ENCODE peak calls at places on chromosomes 1 and 21, in eight cellular contexts. One of them, this sample, is unnamed.

GRCh38 chr1:114176366-114176765 is 22.7 kb upstream of the SYT6 start:
- DNase-seq in cardiac muscle cell: no peak
- DNase-seq in heart left ventricle: no peak
- DNase-seq in stimulated activated naive CD8-positive, alpha-beta T cell treated with anti-CD3 and anti-CD28 coated beads, Interleukin-15, amount 100 ng/mL, for 72 hours: no peak
- DNase-seq in H7: no peak
- DNase-seq in stimulated activated CD4-positive, alpha-beta T cell treated with anti-CD3 and anti-CD28 coated beads, Interleukin-1b, Interleukin-23, amount 100 ng/mL, for 4 hours: no peak
- DNase-seq in dermis blood vessel endothelial cell: no peak
- DNase-seq in brain microvascular endothelial cell: no peak
- DNase-seq in this sample: no peak

GRCh38 chr1:22317231-22317919 is 134.3 kb upstream of the ZBTB40 start:
- DNase-seq in cardiac muscle cell: peak
- DNase-seq in heart left ventricle: no peak
- DNase-seq in stimulated activated naive CD8-positive, alpha-beta T cell treated with anti-CD3 and anti-CD28 coated beads, Interleukin-15, amount 100 ng/mL, for 72 hours: no peak
- DNase-seq in H7: peak
- DNase-seq in stimulated activated CD4-positive, alpha-beta T cell treated with anti-CD3 and anti-CD28 coated beads, Interleukin-1b, Interleukin-23, amount 100 ng/mL, for 4 hours: peak
- DNase-seq in dermis blood vessel endothelial cell: peak
- DNase-seq in brain microvascular endothelial cell: no peak
- DNase-seq in this sample: no peak

GRCh38 chr1:20194770-20195463 is 8.6 kb upstream of the PLA2G2C start:
- DNase-seq in cardiac muscle cell: peak
- DNase-seq in heart left ventricle: peak
- DNase-seq in stimulated activated naive CD8-positive, alpha-beta T cell treated with anti-CD3 and anti-CD28 coated beads, Interleukin-15, amount 100 ng/mL, for 72 hours: peak
- DNase-seq in H7: peak
- DNase-seq in stimulated activated CD4-positive, alpha-beta T cell treated with anti-CD3 and anti-CD28 coated beads, Interleukin-1b, Interleukin-23, amount 100 ng/mL, for 4 hours: peak
- DNase-seq in dermis blood vessel endothelial cell: peak
- DNase-seq in brain microvascular endothelial cell: peak
- DNase-seq in this sample: peak

GRCh38 chr1:8015036-8015808 is 10.9 kb downstream of the ERRFI1 start:
- DNase-seq in cardiac muscle cell: peak
- DNase-seq in heart left ventricle: peak
- DNase-seq in stimulated activated naive CD8-positive, alpha-beta T cell treated with anti-CD3 and anti-CD28 coated beads, Interleukin-15, amount 100 ng/mL, for 72 hours: peak
- DNase-seq in H7: peak
- DNase-seq in stimulated activated CD4-positive, alpha-beta T cell treated with anti-CD3 and anti-CD28 coated beads, Interleukin-1b, Interleukin-23, amount 100 ng/mL, for 4 hours: no peak
- DNase-seq in dermis blood vessel endothelial cell: peak
- DNase-seq in brain microvascular endothelial cell: peak
- DNase-seq in this sample: peak

GRCh38 chr21:27776925-27777553 is 810.2 kb upstream of the ADAMTS5 start:
- DNase-seq in cardiac muscle cell: peak
- DNase-seq in heart left ventricle: peak
- DNase-seq in stimulated activated naive CD8-positive, alpha-beta T cell treated with anti-CD3 and anti-CD28 coated beads, Interleukin-15, amount 100 ng/mL, for 72 hours: no peak
- DNase-seq in H7: no peak
- DNase-seq in stimulated activated CD4-positive, alpha-beta T cell treated with anti-CD3 and anti-CD28 coated beads, Interleukin-1b, Interleukin-23, amount 100 ng/mL, for 4 hours: no peak
- DNase-seq in dermis blood vessel endothelial cell: no peak
- DNase-seq in brain microvascular endothelial cell: no peak
- DNase-seq in this sample: no peak

GRCh38 chr1:10909697-10910489 is 102.6 kb upstream of the TARDBP start:
- DNase-seq in cardiac muscle cell: peak
- DNase-seq in heart left ventricle: peak
- DNase-seq in stimulated activated naive CD8-positive, alpha-beta T cell treated with anti-CD3 and anti-CD28 coated beads, Interleukin-15, amount 100 ng/mL, for 72 hours: peak
- DNase-seq in H7: peak
- DNase-seq in stimulated activated CD4-positive, alpha-beta T cell treated with anti-CD3 and anti-CD28 coated beads, Interleukin-1b, Interleukin-23, amount 100 ng/mL, for 4 hours: peak
- DNase-seq in dermis blood vessel endothelial cell: peak
- DNase-seq in brain microvascular endothelial cell: no peak
- DNase-seq in this sample: peak

GRCh38 chr1:29687166-29687565 is 450.8 kb downstream of the PTPRU start:
- DNase-seq in cardiac muscle cell: peak
- DNase-seq in heart left ventricle: no peak
- DNase-seq in stimulated activated naive CD8-positive, alpha-beta T cell treated with anti-CD3 and anti-CD28 coated beads, Interleukin-15, amount 100 ng/mL, for 72 hours: no peak
- DNase-seq in H7: no peak
- DNase-seq in stimulated activated CD4-positive, alpha-beta T cell treated with anti-CD3 and anti-CD28 coated beads, Interleukin-1b, Interleukin-23, amount 100 ng/mL, for 4 hours: no peak
- DNase-seq in dermis blood vessel endothelial cell: no peak
- DNase-seq in brain microvascular endothelial cell: no peak
- DNase-seq in this sample: no peak

GRCh38 chr1:154272999-154273563 is 652 bp downstream of the HAX1 start:
- DNase-seq in cardiac muscle cell: no peak
- DNase-seq in heart left ventricle: no peak
- DNase-seq in stimulated activated naive CD8-positive, alpha-beta T cell treated with anti-CD3 and anti-CD28 coated beads, Interleukin-15, amount 100 ng/mL, for 72 hours: no peak
- DNase-seq in H7: peak
- DNase-seq in stimulated activated CD4-positive, alpha-beta T cell treated with anti-CD3 and anti-CD28 coated beads, Interleukin-1b, Interleukin-23, amount 100 ng/mL, for 4 hours: no peak
- DNase-seq in dermis blood vessel endothelial cell: no peak
- DNase-seq in brain microvascular endothelial cell: no peak
- DNase-seq in this sample: no peak

GRCh38 chr1:34369701-34370455 is 193.2 kb downstream of the C1orf94 start:
- DNase-seq in cardiac muscle cell: no peak
- DNase-seq in heart left ventricle: no peak
- DNase-seq in stimulated activated naive CD8-positive, alpha-beta T cell treated with anti-CD3 and anti-CD28 coated beads, Interleukin-15, amount 100 ng/mL, for 72 hours: no peak
- DNase-seq in H7: no peak
- DNase-seq in stimulated activated CD4-positive, alpha-beta T cell treated with anti-CD3 and anti-CD28 coated beads, Interleukin-1b, Interleukin-23, amount 100 ng/mL, for 4 hours: no peak
- DNase-seq in dermis blood vessel endothelial cell: no peak
- DNase-seq in brain microvascular endothelial cell: no peak
- DNase-seq in this sample: no peak

GRCh38 chr1:24551910-24552571 is 3.8 kb upstream of the NCMAP start:
- DNase-seq in cardiac muscle cell: peak
- DNase-seq in heart left ventricle: no peak
- DNase-seq in stimulated activated naive CD8-positive, alpha-beta T cell treated with anti-CD3 and anti-CD28 coated beads, Interleukin-15, amount 100 ng/mL, for 72 hours: no peak
- DNase-seq in H7: no peak
- DNase-seq in stimulated activated CD4-positive, alpha-beta T cell treated with anti-CD3 and anti-CD28 coated beads, Interleukin-1b, Interleukin-23, amount 100 ng/mL, for 4 hours: no peak
- DNase-seq in dermis blood vessel endothelial cell: no peak
- DNase-seq in brain microvascular endothelial cell: peak
- DNase-seq in this sample: peak

GRCh38 chr1:200314085-200314750 is 95.6 kb downstream of the ZNF281 start:
- DNase-seq in cardiac muscle cell: peak
- DNase-seq in heart left ventricle: no peak
- DNase-seq in stimulated activated naive CD8-positive, alpha-beta T cell treated with anti-CD3 and anti-CD28 coated beads, Interleukin-15, amount 100 ng/mL, for 72 hours: no peak
- DNase-seq in H7: no peak
- DNase-seq in stimulated activated CD4-positive, alpha-beta T cell treated with anti-CD3 and anti-CD28 coated beads, Interleukin-1b, Interleukin-23, amount 100 ng/mL, for 4 hours: no peak
- DNase-seq in dermis blood vessel endothelial cell: no peak
- DNase-seq in brain microvascular endothelial cell: peak
- DNase-seq in this sample: no peak

GRCh38 chr1:101314244-101314643 is 77.4 kb downstream of the S1PR1 start:
- DNase-seq in cardiac muscle cell: peak
- DNase-seq in heart left ventricle: no peak
- DNase-seq in stimulated activated naive CD8-positive, alpha-beta T cell treated with anti-CD3 and anti-CD28 coated beads, Interleukin-15, amount 100 ng/mL, for 72 hours: peak
- DNase-seq in H7: no peak
- DNase-seq in stimulated activated CD4-positive, alpha-beta T cell treated with anti-CD3 and anti-CD28 coated beads, Interleukin-1b, Interleukin-23, amount 100 ng/mL, for 4 hours: no peak
- DNase-seq in dermis blood vessel endothelial cell: no peak
- DNase-seq in brain microvascular endothelial cell: peak
- DNase-seq in this sample: no peak

GRCh38 chr1:54798769-54799641 is 2.1 kb downstream of the TTC22 start:
- DNase-seq in cardiac muscle cell: peak
- DNase-seq in heart left ventricle: no peak
- DNase-seq in stimulated activated naive CD8-positive, alpha-beta T cell treated with anti-CD3 and anti-CD28 coated beads, Interleukin-15, amount 100 ng/mL, for 72 hours: peak
- DNase-seq in H7: no peak
- DNase-seq in stimulated activated CD4-positive, alpha-beta T cell treated with anti-CD3 and anti-CD28 coated beads, Interleukin-1b, Interleukin-23, amount 100 ng/mL, for 4 hours: no peak
- DNase-seq in dermis blood vessel endothelial cell: no peak
- DNase-seq in brain microvascular endothelial cell: no peak
- DNase-seq in this sample: no peak

GRCh38 chr1:198970919-198971318 is 332.1 kb downstream of the PTPRC start:
- DNase-seq in cardiac muscle cell: peak
- DNase-seq in heart left ventricle: no peak
- DNase-seq in stimulated activated naive CD8-positive, alpha-beta T cell treated with anti-CD3 and anti-CD28 coated beads, Interleukin-15, amount 100 ng/mL, for 72 hours: no peak
- DNase-seq in H7: no peak
- DNase-seq in stimulated activated CD4-positive, alpha-beta T cell treated with anti-CD3 and anti-CD28 coated beads, Interleukin-1b, Interleukin-23, amount 100 ng/mL, for 4 hours: no peak
- DNase-seq in dermis blood vessel endothelial cell: no peak
- DNase-seq in brain microvascular endothelial cell: no peak
- DNase-seq in this sample: no peak

GRCh38 chr21:33067045-33067444 is 2.9 kb upstream of the OLIG1 start:
- DNase-seq in cardiac muscle cell: no peak
- DNase-seq in heart left ventricle: no peak
- DNase-seq in stimulated activated naive CD8-positive, alpha-beta T cell treated with anti-CD3 and anti-CD28 coated beads, Interleukin-15, amount 100 ng/mL, for 72 hours: no peak
- DNase-seq in H7: no peak
- DNase-seq in stimulated activated CD4-positive, alpha-beta T cell treated with anti-CD3 and anti-CD28 coated beads, Interleukin-1b, Interleukin-23, amount 100 ng/mL, for 4 hours: no peak
- DNase-seq in dermis blood vessel endothelial cell: no peak
- DNase-seq in brain microvascular endothelial cell: no peak
- DNase-seq in this sample: peak

GRCh38 chr1:92482665-92483441 is 3.9 kb downstream of the GFI1 start:
- DNase-seq in cardiac muscle cell: peak
- DNase-seq in heart left ventricle: peak
- DNase-seq in stimulated activated naive CD8-positive, alpha-beta T cell treated with anti-CD3 and anti-CD28 coated beads, Interleukin-15, amount 100 ng/mL, for 72 hours: peak
- DNase-seq in H7: peak
- DNase-seq in stimulated activated CD4-positive, alpha-beta T cell treated with anti-CD3 and anti-CD28 coated beads, Interleukin-1b, Interleukin-23, amount 100 ng/mL, for 4 hours: peak
- DNase-seq in dermis blood vessel endothelial cell: peak
- DNase-seq in brain microvascular endothelial cell: no peak
- DNase-seq in this sample: no peak

GRCh38 chr1:111851552-111851951 is 95.9 kb downstream of the DDX20 start:
- DNase-seq in cardiac muscle cell: no peak
- DNase-seq in heart left ventricle: no peak
- DNase-seq in stimulated activated naive CD8-positive, alpha-beta T cell treated with anti-CD3 and anti-CD28 coated beads, Interleukin-15, amount 100 ng/mL, for 72 hours: no peak
- DNase-seq in H7: no peak
- DNase-seq in stimulated activated CD4-positive, alpha-beta T cell treated with anti-CD3 and anti-CD28 coated beads, Interleukin-1b, Interleukin-23, amount 100 ng/mL, for 4 hours: no peak
- DNase-seq in dermis blood vessel endothelial cell: no peak
- DNase-seq in brain microvascular endothelial cell: no peak
- DNase-seq in this sample: no peak

GRCh38 chr1:62530516-62531154 is 66.7 kb upstream of the ANGPTL3 start:
- DNase-seq in cardiac muscle cell: peak
- DNase-seq in heart left ventricle: peak
- DNase-seq in stimulated activated naive CD8-positive, alpha-beta T cell treated with anti-CD3 and anti-CD28 coated beads, Interleukin-15, amount 100 ng/mL, for 72 hours: no peak
- DNase-seq in H7: peak
- DNase-seq in stimulated activated CD4-positive, alpha-beta T cell treated with anti-CD3 and anti-CD28 coated beads, Interleukin-1b, Interleukin-23, amount 100 ng/mL, for 4 hours: no peak
- DNase-seq in dermis blood vessel endothelial cell: peak
- DNase-seq in brain microvascular endothelial cell: peak
- DNase-seq in this sample: peak

GRCh38 chr1:45266151-45266801 is 59.9 kb upstream of the ZSWIM5 start:
- DNase-seq in cardiac muscle cell: peak
- DNase-seq in heart left ventricle: peak
- DNase-seq in stimulated activated naive CD8-positive, alpha-beta T cell treated with anti-CD3 and anti-CD28 coated beads, Interleukin-15, amount 100 ng/mL, for 72 hours: no peak
- DNase-seq in H7: no peak
- DNase-seq in stimulated activated CD4-positive, alpha-beta T cell treated with anti-CD3 and anti-CD28 coated beads, Interleukin-1b, Interleukin-23, amount 100 ng/mL, for 4 hours: no peak
- DNase-seq in dermis blood vessel endothelial cell: peak
- DNase-seq in brain microvascular endothelial cell: peak
- DNase-seq in this sample: peak

GRCh38 chr1:67561704-67562113 is 123.3 kb upstream of the GADD45A start:
- DNase-seq in cardiac muscle cell: peak
- DNase-seq in heart left ventricle: peak
- DNase-seq in stimulated activated naive CD8-positive, alpha-beta T cell treated with anti-CD3 and anti-CD28 coated beads, Interleukin-15, amount 100 ng/mL, for 72 hours: peak
- DNase-seq in H7: peak
- DNase-seq in stimulated activated CD4-positive, alpha-beta T cell treated with anti-CD3 and anti-CD28 coated beads, Interleukin-1b, Interleukin-23, amount 100 ng/mL, for 4 hours: peak
- DNase-seq in dermis blood vessel endothelial cell: peak
- DNase-seq in brain microvascular endothelial cell: peak
- DNase-seq in this sample: peak

GRCh38 chr1:185561629-185562028 is 172.6 kb upstream of the HMCN1 start:
- DNase-seq in cardiac muscle cell: peak
- DNase-seq in heart left ventricle: no peak
- DNase-seq in stimulated activated naive CD8-positive, alpha-beta T cell treated with anti-CD3 and anti-CD28 coated beads, Interleukin-15, amount 100 ng/mL, for 72 hours: no peak
- DNase-seq in H7: no peak
- DNase-seq in stimulated activated CD4-positive, alpha-beta T cell treated with anti-CD3 and anti-CD28 coated beads, Interleukin-1b, Interleukin-23, amount 100 ng/mL, for 4 hours: no peak
- DNase-seq in dermis blood vessel endothelial cell: no peak
- DNase-seq in brain microvascular endothelial cell: peak
- DNase-seq in this sample: no peak

GRCh38 chr1:82273816-82274215 is 473.1 kb downstream of the ADGRL2 start:
- DNase-seq in cardiac muscle cell: peak
- DNase-seq in heart left ventricle: no peak
- DNase-seq in stimulated activated naive CD8-positive, alpha-beta T cell treated with anti-CD3 and anti-CD28 coated beads, Interleukin-15, amount 100 ng/mL, for 72 hours: no peak
- DNase-seq in H7: no peak
- DNase-seq in stimulated activated CD4-positive, alpha-beta T cell treated with anti-CD3 and anti-CD28 coated beads, Interleukin-1b, Interleukin-23, amount 100 ng/mL, for 4 hours: no peak
- DNase-seq in dermis blood vessel endothelial cell: peak
- DNase-seq in brain microvascular endothelial cell: peak
- DNase-seq in this sample: peak

GRCh38 chr1:68227598-68227997 is 4.7 kb downstream of the WLS start:
- DNase-seq in cardiac muscle cell: no peak
- DNase-seq in heart left ventricle: no peak
- DNase-seq in stimulated activated naive CD8-positive, alpha-beta T cell treated with anti-CD3 and anti-CD28 coated beads, Interleukin-15, amount 100 ng/mL, for 72 hours: no peak
- DNase-seq in H7: no peak
- DNase-seq in stimulated activated CD4-positive, alpha-beta T cell treated with anti-CD3 and anti-CD28 coated beads, Interleukin-1b, Interleukin-23, amount 100 ng/mL, for 4 hours: no peak
- DNase-seq in dermis blood vessel endothelial cell: no peak
- DNase-seq in brain microvascular endothelial cell: no peak
- DNase-seq in this sample: no peak

GRCh38 chr1:25996966-25997758 is 701 bp downstream of the PAFAH2 start:
- DNase-seq in cardiac muscle cell: peak
- DNase-seq in heart left ventricle: no peak
- DNase-seq in stimulated activated naive CD8-positive, alpha-beta T cell treated with anti-CD3 and anti-CD28 coated beads, Interleukin-15, amount 100 ng/mL, for 72 hours: peak
- DNase-seq in H7: no peak
- DNase-seq in stimulated activated CD4-positive, alpha-beta T cell treated with anti-CD3 and anti-CD28 coated beads, Interleukin-1b, Interleukin-23, amount 100 ng/mL, for 4 hours: no peak
- DNase-seq in dermis blood vessel endothelial cell: peak
- DNase-seq in brain microvascular endothelial cell: peak
- DNase-seq in this sample: peak

GRCh38 chr1:91684599-91685196 is 184.0 kb downstream of the CDC7 start:
- DNase-seq in cardiac muscle cell: peak
- DNase-seq in heart left ventricle: no peak
- DNase-seq in stimulated activated naive CD8-positive, alpha-beta T cell treated with anti-CD3 and anti-CD28 coated beads, Interleukin-15, amount 100 ng/mL, for 72 hours: peak
- DNase-seq in H7: no peak
- DNase-seq in stimulated activated CD4-positive, alpha-beta T cell treated with anti-CD3 and anti-CD28 coated beads, Interleukin-1b, Interleukin-23, amount 100 ng/mL, for 4 hours: no peak
- DNase-seq in dermis blood vessel endothelial cell: peak
- DNase-seq in brain microvascular endothelial cell: no peak
- DNase-seq in this sample: no peak

GRCh38 chr1:32055426-32055825 is 17.3 kb upstream of the TMEM39B start:
- DNase-seq in cardiac muscle cell: no peak
- DNase-seq in heart left ventricle: no peak
- DNase-seq in stimulated activated naive CD8-positive, alpha-beta T cell treated with anti-CD3 and anti-CD28 coated beads, Interleukin-15, amount 100 ng/mL, for 72 hours: no peak
- DNase-seq in H7: no peak
- DNase-seq in stimulated activated CD4-positive, alpha-beta T cell treated with anti-CD3 and anti-CD28 coated beads, Interleukin-1b, Interleukin-23, amount 100 ng/mL, for 4 hours: no peak
- DNase-seq in dermis blood vessel endothelial cell: no peak
- DNase-seq in brain microvascular endothelial cell: no peak
- DNase-seq in this sample: peak

GRCh38 chr1:103208844-103209243 is 100.5 kb upstream of the COL11A1 start:
- DNase-seq in cardiac muscle cell: no peak
- DNase-seq in heart left ventricle: no peak
- DNase-seq in stimulated activated naive CD8-positive, alpha-beta T cell treated with anti-CD3 and anti-CD28 coated beads, Interleukin-15, amount 100 ng/mL, for 72 hours: no peak
- DNase-seq in H7: no peak
- DNase-seq in stimulated activated CD4-positive, alpha-beta T cell treated with anti-CD3 and anti-CD28 coated beads, Interleukin-1b, Interleukin-23, amount 100 ng/mL, for 4 hours: no peak
- DNase-seq in dermis blood vessel endothelial cell: no peak
- DNase-seq in brain microvascular endothelial cell: no peak
- DNase-seq in this sample: peak